ENCODE peak calls at places on chromosomes 2 and 18, in six cellular contexts. P is CD8-positive, alpha-beta memory T cell; N is GM23248; S is heart right ventricle; C is cardiac muscle cell; H is brain microvascular endothelial cell. K is an unnamed sample.

GRCh38 chr2:10014418-10015190 is 28.7 kb upstream of the KLF11 start:
- DNase-seq in P (no peak), N (no peak), S (no peak), C (no peak), H (no peak), K (no peak)

GRCh38 chr2:115160523-115161521 is 718.4 kb downstream of the DPP10 start:
- DNase-seq in P (no peak), N (no peak), S (no peak), C (no peak), H (no peak), K (peak)

GRCh38 chr2:7841751-7842150 is 840.1 kb upstream of the ID2 start:
- DNase-seq in P (no peak), N (peak), S (no peak), C (no peak), H (no peak), K (no peak)

GRCh38 chr18:32450874-32451273 is 19.8 kb downstream of the GAREM1 start:
- DNase-seq in P (no peak), N (no peak), S (no peak), C (no peak), H (no peak), K (no peak)

GRCh38 chr2:143397886-143398614 is 268.8 kb downstream of the ARHGAP15 start:
- DNase-seq in P (no peak), N (peak), S (no peak), C (peak), H (no peak), K (no peak)

GRCh38 chr2:2708575-2708974 is 377.5 kb upstream of the MYT1L start:
- DNase-seq in P (no peak), N (no peak), S (no peak), C (no peak), H (no peak), K (no peak)

GRCh38 chr2:202114798-202115197 is 41.7 kb downstream of the KIAA2012 start:
- DNase-seq in P (no peak), N (no peak), S (no peak), C (no peak), H (no peak), K (no peak)

GRCh38 chr18:23916338-23916737 is 98.2 kb upstream of the TTC39C start:
- DNase-seq in P (no peak), N (peak), S (no peak), C (no peak), H (no peak), K (no peak)

GRCh38 chr2:161173541-161174194 is 13.4 kb downstream of the TANK start:
- DNase-seq in P (no peak), N (no peak), S (no peak), C (no peak), H (no peak), K (no peak)

GRCh38 chr2:212538156-212539144 is at the start of gene ERBB4:
- DNase-seq in P (no peak), N (peak), S (peak), C (peak), H (no peak), K (peak)

GRCh38 chr2:143936758-143937562 is 583.0 kb downstream of the ZEB2 start:
- DNase-seq in P (no peak), N (peak), S (peak), C (peak), H (no peak), K (peak)

GRCh38 chr2:64363140-64363539 is 90.8 kb upstream of the LGALSL start:
- DNase-seq in P (no peak), N (no peak), S (no peak), C (no peak), H (no peak), K (no peak)

GRCh38 chr2:43345391-43345813 is 119.0 kb upstream of the ZFP36L2 start:
- DNase-seq in P (no peak), N (peak), S (no peak), C (no peak), H (no peak), K (no peak)

GRCh38 chr2:148614332-148615049 is 30.1 kb upstream of the EPC2 start:
- DNase-seq in P (no peak), N (peak), S (no peak), C (peak), H (peak), K (no peak)

GRCh38 chr2:231648579-231649174 is 56.0 kb downstream of the TEX44 start:
- DNase-seq in P (peak), N (peak), S (peak), C (peak), H (peak), K (peak)

GRCh38 chr2:31189141-31189540 is 28.2 kb downstream of the CAPN14 start:
- DNase-seq in P (no peak), N (no peak), S (no peak), C (no peak), H (no peak), K (no peak)

GRCh38 chr2:28991021-28991420 is 9.9 kb downstream of the TOGARAM2 start:
- DNase-seq in P (no peak), N (peak), S (no peak), C (peak), H (no peak), K (no peak)

GRCh38 chr2:115200016-115200415 is 757.6 kb downstream of the DPP10 start:
- DNase-seq in P (no peak), N (no peak), S (no peak), C (no peak), H (no peak), K (no peak)

GRCh38 chr2:210188755-210189154 is 17.5 kb upstream of the KANSL1L start:
- DNase-seq in P (no peak), N (no peak), S (no peak), C (no peak), H (no peak), K (no peak)

GRCh38 chr2:54577944-54578667 is 122.0 kb downstream of the SPTBN1 start:
- DNase-seq in P (no peak), N (no peak), S (no peak), C (no peak), H (no peak), K (no peak)
- H3K27ac ChIP-seq in P (no peak), N (no peak), S (no peak), C (peak), H (peak), K (no peak)

DNA sequence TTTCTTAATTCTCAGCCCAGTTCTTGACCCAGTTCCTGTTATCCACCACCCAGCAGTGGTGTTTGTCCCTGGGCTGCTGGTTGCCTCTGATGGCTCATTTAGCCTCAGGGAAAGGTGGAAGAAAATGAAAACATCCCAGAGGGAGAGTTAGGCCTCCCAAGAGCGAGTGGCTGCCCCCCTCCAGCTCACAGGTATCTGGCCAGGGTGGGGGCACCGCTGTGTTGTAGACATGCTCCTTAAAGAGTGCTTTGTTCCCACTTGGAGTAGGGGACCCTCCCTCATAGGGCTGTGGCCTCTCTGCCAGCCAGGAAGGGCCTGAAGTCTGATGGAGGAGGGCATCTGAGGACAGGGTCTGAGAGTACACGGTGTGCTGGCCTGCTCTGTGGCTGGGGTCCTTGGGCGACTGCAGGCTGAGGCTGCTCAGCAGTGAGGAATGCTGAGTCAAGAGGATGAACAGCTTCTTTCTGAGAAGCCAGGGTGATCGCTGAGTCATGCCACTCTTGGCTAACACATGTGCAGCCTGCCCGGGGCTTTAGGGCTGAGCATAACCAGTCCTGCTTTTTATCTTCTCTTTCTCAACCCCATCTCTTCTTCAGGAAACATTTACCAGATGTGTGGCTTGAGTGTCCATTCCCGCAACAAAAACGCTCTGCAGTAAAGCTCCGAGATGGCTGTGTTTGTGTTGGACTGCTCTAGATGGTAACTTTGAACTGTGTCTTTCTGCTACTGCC is 72.4 kb downstream of the IL1R2 start:
- DNase-seq in P (no peak), N (peak), S (peak), C (peak), H (peak), K (peak)
- H3K27ac ChIP-seq in P (peak), N (peak), S (peak), C (peak), H (peak), K (no peak)

GRCh38 chr2:62030902-62031301 is 125.4 kb downstream of the COMMD1 start:
- DNase-seq in P (no peak), N (no peak), S (no peak), C (no peak), H (no peak), K (no peak)

GRCh38 chr2:62034715-62035114 is 129.2 kb downstream of the COMMD1 start:
- DNase-seq in P (no peak), N (no peak), S (no peak), C (no peak), H (no peak), K (no peak)

GRCh38 chr2:62032096-62032495 is 126.6 kb downstream of the COMMD1 start:
- DNase-seq in P (no peak), N (no peak), S (no peak), C (no peak), H (no peak), K (no peak)

GRCh38 chr2:62029910-62030309 is 124.4 kb downstream of the COMMD1 start:
- DNase-seq in P (no peak), N (no peak), S (no peak), C (no peak), H (no peak), K (no peak)
- H3K27ac ChIP-seq in P (no peak), N (no peak), S (no peak), C (no peak), H (no peak), K (no peak)

DNA sequence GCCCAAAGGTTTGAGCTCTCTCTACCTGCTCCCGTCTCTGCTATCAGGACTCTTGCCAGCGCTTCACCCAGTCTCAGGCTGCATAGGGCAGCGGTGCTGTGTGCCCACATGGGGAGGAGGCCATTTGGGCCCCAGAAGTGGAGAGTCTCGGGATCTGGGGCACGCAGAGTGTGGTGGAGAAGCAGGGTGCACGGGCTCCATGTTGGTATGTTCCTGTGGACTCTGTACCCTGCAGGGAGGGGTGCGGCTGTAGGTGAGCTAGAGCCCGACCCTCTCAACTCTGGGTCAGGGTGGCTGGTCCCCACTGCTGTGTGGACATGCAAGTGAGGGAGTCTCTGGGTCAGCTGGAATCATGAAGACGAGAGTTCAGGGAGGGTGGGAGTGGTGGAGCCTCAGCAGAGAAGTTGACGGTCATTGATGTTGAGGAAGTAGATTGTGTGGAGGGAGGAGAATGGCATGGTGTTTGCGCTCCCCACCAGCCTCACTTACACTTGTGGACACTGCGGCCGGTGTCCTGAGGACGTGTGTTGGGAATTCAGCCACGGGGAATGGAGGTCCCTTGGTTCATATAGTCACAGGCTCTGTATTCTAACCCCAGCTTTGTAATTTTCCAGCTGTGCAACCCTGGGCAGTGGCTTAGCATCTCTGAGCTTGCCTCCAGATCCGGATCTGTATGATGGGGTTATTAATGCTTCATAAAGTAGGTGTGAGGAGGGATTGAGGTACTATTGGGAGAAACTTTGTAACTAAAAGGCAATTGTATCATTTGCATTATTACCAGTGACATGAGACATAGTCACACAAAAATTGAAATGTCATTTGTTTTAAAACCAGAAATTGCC is 829 bp upstream of the PSD4 start:
- DNase-seq in P (no peak), N (no peak), S (no peak), C (no peak), H (no peak), K (no peak)
- H3K27ac ChIP-seq in P (peak), N (no peak), S (no peak), C (no peak), H (no peak), K (no peak)

GRCh38 chr2:168467729-168468128 is 11.7 kb downstream of the CERS6 start:
- DNase-seq in P (no peak), N (no peak), S (no peak), C (no peak), H (no peak), K (no peak)

GRCh38 chr2:168470880-168471475 is 14.9 kb downstream of the CERS6 start:
- DNase-seq in P (no peak), N (no peak), S (no peak), C (no peak), H (no peak), K (no peak)

GRCh38 chr2:168468354-168468753 is 12.3 kb downstream of the CERS6 start:
- DNase-seq in P (no peak), N (no peak), S (no peak), C (no peak), H (no peak), K (no peak)

GRCh38 chr2:168470188-168470879 is 14.3 kb downstream of the CERS6 start:
- DNase-seq in P (no peak), N (no peak), S (no peak), C (no peak), H (no peak), K (no peak)

DNA sequence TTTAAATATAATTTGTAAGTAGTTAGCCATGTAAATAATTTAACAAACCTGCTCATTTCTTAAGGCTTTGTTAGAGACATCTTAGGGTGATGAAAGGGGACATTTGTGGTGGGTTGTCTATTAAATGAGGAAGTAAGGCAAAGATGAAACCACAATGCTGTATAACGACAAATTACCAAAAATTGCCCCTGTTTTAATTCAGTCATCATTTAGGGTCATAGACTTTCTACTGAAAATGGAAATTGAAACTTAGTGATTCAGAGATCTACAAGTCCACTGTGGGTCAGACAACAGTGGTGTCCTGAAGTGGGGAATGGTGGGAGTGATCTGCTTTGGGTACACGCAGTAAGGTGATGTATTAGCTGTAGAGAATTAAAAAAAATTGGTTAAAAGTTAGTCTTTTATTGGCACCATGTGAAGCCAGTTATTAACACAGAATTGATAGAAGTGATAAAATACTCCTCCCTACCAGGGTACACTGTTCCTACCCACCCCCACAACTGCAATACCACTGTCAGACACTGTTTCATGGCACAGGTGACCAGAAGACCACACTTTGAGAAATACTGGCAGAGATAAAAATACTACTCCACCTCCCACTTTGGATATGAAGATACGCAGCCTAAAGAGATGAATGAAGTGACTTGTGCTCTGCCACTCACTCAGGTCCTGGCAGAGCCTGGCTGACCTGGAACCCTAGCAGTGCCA is 13.4 kb downstream of the CERS6 start:
- DNase-seq in P (no peak), N (no peak), S (no peak), C (no peak), H (no peak), K (no peak)
- H3K27ac ChIP-seq in P (no peak), N (no peak), S (no peak), C (peak), H (no peak), K (no peak)

GRCh38 chr2:158583923-158584322 is 127.2 kb downstream of the PKP4 start:
- DNase-seq in P (no peak), N (no peak), S (no peak), C (no peak), H (no peak), K (no peak)

GRCh38 chr2:158580760-158581159 is 124.0 kb downstream of the PKP4 start:
- DNase-seq in P (no peak), N (no peak), S (no peak), C (no peak), H (no peak), K (no peak)

GRCh38 chr2:158573739-158574138 is 117.0 kb downstream of the PKP4 start:
- DNase-seq in P (no peak), N (no peak), S (no peak), C (no peak), H (no peak), K (no peak)

GRCh38 chr2:158575051-158575635 is 118.4 kb downstream of the PKP4 start:
- DNase-seq in P (no peak), N (no peak), S (no peak), C (peak), H (no peak), K (no peak)

DNA sequence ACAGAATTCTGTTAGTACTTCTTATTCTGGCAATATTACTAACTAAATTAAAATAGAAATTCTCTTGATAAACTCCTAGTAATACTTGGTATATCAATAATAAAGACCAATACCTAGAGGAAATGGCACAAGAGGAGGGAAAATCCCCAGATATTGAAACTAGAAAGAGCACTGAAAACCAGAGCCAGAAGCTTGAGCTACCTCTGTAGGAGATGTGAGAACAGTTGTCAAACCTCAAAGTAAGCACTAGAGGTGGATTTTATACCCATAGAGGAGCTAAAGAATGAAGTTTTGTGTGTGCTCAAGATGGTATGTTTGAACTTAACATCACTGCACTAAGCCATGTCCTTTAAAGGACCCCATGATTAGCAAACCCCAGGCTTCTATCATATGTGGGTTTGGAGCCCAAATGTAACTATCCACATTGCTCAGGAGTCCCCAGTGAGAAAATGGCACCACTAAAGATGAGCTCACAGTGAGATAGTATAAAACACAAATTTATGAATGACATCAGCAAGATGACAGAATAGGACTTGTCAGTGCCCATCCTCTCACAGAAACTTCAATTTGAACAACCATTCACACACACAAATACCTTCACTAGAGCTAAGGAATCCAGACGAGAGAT is 122.1 kb downstream of the PKP4 start:
- DNase-seq in P (no peak), N (no peak), S (no peak), C (no peak), H (no peak), K (no peak)
- H3K27ac ChIP-seq in P (no peak), N (no peak), S (no peak), C (no peak), H (no peak), K (no peak)

DNA sequence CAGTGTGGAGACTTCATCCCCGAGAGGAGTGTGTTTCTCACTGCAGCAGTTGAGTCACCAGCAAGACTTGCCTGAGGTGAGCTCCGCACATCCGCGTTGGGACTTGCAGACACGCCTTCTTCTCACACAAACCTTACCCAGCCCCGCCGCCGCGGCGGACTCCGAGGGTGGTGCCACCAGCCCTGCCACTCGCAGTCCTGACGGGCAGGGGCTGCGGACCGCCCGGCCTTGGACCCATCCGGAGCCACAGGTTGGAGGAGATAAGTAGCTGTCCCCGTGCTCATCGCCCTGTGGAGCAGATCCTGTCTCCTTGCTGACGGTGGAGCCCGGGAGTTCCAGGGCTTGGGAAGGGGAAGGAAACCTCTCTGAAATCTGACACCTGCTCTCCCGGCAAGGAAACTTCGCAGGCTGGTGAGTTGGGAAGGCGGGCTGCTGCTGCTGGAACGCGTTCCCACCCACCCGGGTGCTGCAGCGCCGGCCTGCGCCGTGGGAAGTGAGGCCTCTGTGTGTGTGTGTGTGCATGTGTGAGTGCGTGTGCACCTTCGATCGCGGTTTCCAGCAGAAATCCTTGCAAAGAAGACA is at the start of gene RAB27B:
- DNase-seq in P (peak), N (peak), S (peak), C (peak), H (peak), K (peak)
- H3K27ac ChIP-seq in P (peak), N (peak), S (no peak), C (peak), H (peak), K (peak)

K was measured in dorsolateral prefrontal cortex.